ENCODE peak calls at places on chromosomes 6 and 20, in four cellular contexts. E, B, P and O are unnamed samples.

GRCh38 chr20:6829510-6830116 is 62.1 kb downstream of the BMP2 start:
- DNase-seq in P (no peak), B (no peak), E (peak), O (no peak)

GRCh38 chr20:5550738-5551529 is 199.3 kb upstream of the SHLD1 start:
- DNase-seq in E (no peak), P (no peak), B (no peak), O (no peak)

GRCh38 chr20:17969276-17969883 is 562 bp downstream of the MGME1 start:
- DNase-seq in E (no peak), P (no peak), B (peak), O (peak)

GRCh38 chr6:79030023-79030422 is 48.0 kb downstream of the PHIP start:
- DNase-seq in P (no peak), B (no peak), E (no peak), O (no peak)

GRCh38 chr6:18276610-18277009 is 12.3 kb upstream of the DEK start:
- DNase-seq in E (no peak), P (no peak), B (no peak), O (no peak)

GRCh38 chr6:149642829-149643580 is 5.5 kb downstream of the KATNA1 start:
- DNase-seq in E (peak), P (no peak), B (no peak), O (no peak)

GRCh38 chr6:44828780-44829179 is 441.3 kb downstream of the CDC5L start:
- DNase-seq in E (no peak), B (no peak), P (no peak), O (no peak)

GRCh38 chr6:149716584-149716983 is 1.3 kb downstream of the LATS1 start:
- DNase-seq in P (no peak), E (peak), B (no peak), O (no peak)

GRCh38 chr6:72564231-72564630 is 57.6 kb upstream of the KCNQ5 start:
- DNase-seq in E (peak), B (no peak), P (no peak), O (no peak)

GRCh38 chr6:10513544-10513943 is 7.6 kb upstream of the GCNT2 start:
- DNase-seq in E (no peak), P (no peak), B (no peak), O (no peak)

GRCh38 chr20:57714409-57715267 is 4.8 kb upstream of the PMEPA1 start:
- DNase-seq in E (peak), B (no peak), P (no peak), O (no peak)

GRCh38 chr6:45478235-45478634 is 100.5 kb upstream of the SUPT3H start:
- DNase-seq in P (no peak), E (peak), B (no peak), O (no peak)

GRCh38 chr20:34581341-34582189 is 23.0 kb downstream of the MAP1LC3A start:
- DNase-seq in E (peak), P (peak), B (no peak), O (no peak)

GRCh38 chr20:3820048-3820900 is at the start of gene AP5S1:
- DNase-seq in P (peak), B (peak), E (peak), O (peak)
- TF ChIP-seq POLR2A in P (peak), B (no peak), E (peak), O (peak)

DNA sequence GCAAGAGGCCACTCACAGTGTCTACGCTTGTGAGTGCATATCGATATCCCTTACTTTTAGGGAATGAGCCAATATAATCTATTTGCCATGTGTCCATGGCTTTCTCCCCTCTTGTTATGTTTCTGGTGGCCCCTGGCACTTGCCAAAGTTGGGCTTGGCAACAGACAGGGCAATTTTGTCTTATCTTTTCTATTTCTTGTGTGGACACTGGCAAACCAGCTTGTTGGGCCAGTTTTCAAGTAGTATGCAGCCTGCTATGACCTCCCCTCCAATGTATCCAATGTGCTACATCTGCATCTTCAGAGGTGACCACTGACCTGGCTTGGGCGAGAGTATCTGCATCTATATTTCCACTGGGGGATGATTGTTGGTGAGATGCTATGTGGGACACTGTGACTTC is 29.2 kb downstream of the GSTA2 start:
- DNase-seq in P (no peak), B (peak), E (no peak), O (no peak)
- TF ChIP-seq CTCF in P (no peak), B (no peak), E (no peak), O (no peak)

GRCh38 chr6:32940656-32941411 is at the start of gene HLA-DMB:
- DNase-seq in B (peak), P (no peak), E (peak), O (peak)
- TF ChIP-seq POLR2A in B (no peak), P (no peak), E (no peak), O (peak)

GRCh38 chr20:52060794-52061714 is 130.5 kb downstream of the ZFP64 start:
- DNase-seq in E (no peak), B (no peak), P (no peak), O (no peak)
- TF ChIP-seq CTCF in E (peak), B (no peak), P (no peak), O (peak)

DNA sequence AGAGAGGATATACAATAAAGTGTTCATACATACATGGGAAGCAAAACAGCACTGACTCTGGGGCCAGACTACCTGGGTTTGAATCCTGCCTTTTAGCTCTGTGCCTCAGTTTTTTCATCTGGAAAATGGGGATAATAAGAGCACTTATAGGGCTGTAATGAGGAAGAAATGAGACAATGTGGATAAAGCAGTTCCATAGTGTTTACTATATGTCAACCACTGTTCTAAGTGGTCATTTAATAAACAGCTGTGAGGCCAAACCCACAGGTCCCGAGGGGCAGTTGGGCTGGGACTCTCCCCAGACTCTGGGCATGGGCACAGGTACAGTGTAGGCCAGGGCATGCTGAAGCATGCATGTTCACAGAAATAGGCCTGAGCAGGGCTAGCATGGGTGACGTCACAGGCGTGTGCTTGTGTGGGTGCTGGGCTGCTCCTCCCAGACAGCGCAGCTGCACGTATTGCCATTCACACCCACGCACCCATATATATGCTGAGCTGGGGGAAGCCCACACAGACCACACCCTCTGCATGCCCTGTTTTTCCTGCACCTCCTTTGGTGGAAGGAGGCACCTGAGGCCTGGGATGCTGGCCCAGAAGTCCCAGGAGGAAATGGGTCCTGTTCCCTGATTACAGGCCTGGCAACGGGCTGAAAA is 3.5 kb upstream of the PLCG1 start:
- DNase-seq in B (no peak), E (peak), P (no peak), O (peak)
- TF ChIP-seq POLR2A in B (no peak), E (no peak), P (no peak), O (no peak)

GRCh38 chr6:69867075-69867911 is 937 bp downstream of the COL19A1 start:
- DNase-seq in E (peak), P (peak), B (peak), O (peak)
- TF ChIP-seq CTCF in E (no peak), P (no peak), B (no peak), O (peak)